ENCODE peak calls at places on chromosome 10, in six cellular contexts. X, S, G, R, V and W are unnamed samples. For H3K4me1, the result is how much of the 10 kb centered on the place peaks cover.

GRCh38 chr10:23294638-23295247 is 49.9 kb downstream of the C10orf67 start:
- DNase-seq in S (no peak), G (no peak), V (no peak), R (peak), X (peak), W (no peak)

GRCh38 chr10:12631216-12631615 is 281.9 kb downstream of the CAMK1D start:
- DNase-seq in G (no peak), S (no peak), R (peak), V (no peak), X (peak), W (no peak)

GRCh38 chr10:112768121-112768520 is 181.9 kb upstream of the TCF7L2 start:
- DNase-seq in V (no peak), G (no peak), R (no peak), X (no peak), S (no peak), W (no peak)

GRCh38 chr10:86317949-86318725 is 48.5 kb downstream of the GRID1 start:
- DNase-seq in G (no peak), R (no peak), S (peak), V (peak), X (no peak), W (peak)

GRCh38 chr10:102814456-102814871 is 22.7 kb downstream of the CYP17A1 start:
- DNase-seq in V (no peak), G (no peak), R (peak), S (no peak), X (no peak), W (no peak)

GRCh38 chr10:86177483-86178155 is 189.0 kb downstream of the GRID1 start:
- DNase-seq in V (no peak), S (no peak), X (no peak), R (no peak), G (no peak), W (no peak)

GRCh38 chr10:44292390-44293002 is 92.4 kb downstream of the CXCL12 start:
- DNase-seq in G (no peak), V (no peak), S (peak), R (no peak), X (no peak), W (peak)

GRCh38 chr10:9081253-9081652 is 1026.8 kb downstream of the GATA3 start:
- DNase-seq in X (no peak), R (no peak), S (peak), G (no peak), V (no peak), W (peak)

GRCh38 chr10:74058071-74058470 is 60.2 kb downstream of the VCL start:
- DNase-seq in V (no peak), S (no peak), X (no peak), R (no peak), G (no peak), W (no peak)

GRCh38 chr10:44030132-44030531 is 354.8 kb downstream of the CXCL12 start:
- DNase-seq in R (no peak), V (peak), X (no peak), S (peak), G (no peak), W (peak)

GRCh38 chr10:47031251-47031952 is 120.2 kb downstream of the PTPN20 start:
- DNase-seq in G (peak), X (no peak), V (peak), S (peak), R (no peak), W (peak)

GRCh38 chr10:126092806-126093205 is 196.4 kb downstream of the FANK1 start:
- DNase-seq in R (peak), X (no peak), G (no peak), V (no peak), S (no peak), W (no peak)
- H3K4me1 ChIP-seq in R (under half), X (under half), G (under half), V (under half), S (under half), W (under half)

GRCh38 chr10:132521041-132521465 is 16.5 kb upstream of the INPP5A start:
- DNase-seq in S (no peak), G (no peak), X (no peak), V (peak), R (no peak), W (peak)
- H3K4me1 ChIP-seq in S (under half), G (under half), X (under half), V (under half), R (under half), W (under half)

GRCh38 chr10:77508076-77508475 is 129.5 kb downstream of the KCNMA1 start:
- DNase-seq in V (no peak), R (no peak), X (no peak), S (no peak), G (no peak), W (no peak)

GRCh38 chr10:77506517-77506916 is 131.1 kb downstream of the KCNMA1 start:
- DNase-seq in V (no peak), X (no peak), R (peak), G (no peak), S (no peak), W (no peak)

GRCh38 chr10:77504870-77505257 is 132.7 kb downstream of the KCNMA1 start:
- DNase-seq in G (no peak), V (no peak), S (peak), X (peak), R (peak), W (peak)

GRCh38 chr10:77505431-77506334 is 131.9 kb downstream of the KCNMA1 start:
- DNase-seq in S (peak), R (peak), X (peak), V (no peak), G (no peak), W (no peak)

GRCh38 chr10:77507313-77507712 is 130.3 kb downstream of the KCNMA1 start:
- DNase-seq in S (no peak), R (no peak), G (no peak), X (peak), V (no peak), W (no peak)
- H3K4me1 ChIP-seq in S (under half), R (under half), G (under half), X (under half), V (under half), W (under half)

GRCh38 chr10:70514591-70514990 is 36.0 kb downstream of the PALD1 start:
- DNase-seq in X (no peak), R (no peak), G (no peak), V (no peak), S (no peak), W (no peak)

GRCh38 chr10:70515035-70515702 is 36.6 kb downstream of the PALD1 start:
- DNase-seq in R (no peak), G (peak), X (no peak), V (no peak), S (no peak), W (no peak)

GRCh38 chr10:70510904-70511303 is 32.3 kb downstream of the PALD1 start:
- DNase-seq in G (no peak), X (no peak), S (no peak), V (no peak), R (no peak), W (no peak)

GRCh38 chr10:70512149-70512611 is 33.6 kb downstream of the PALD1 start:
- DNase-seq in G (no peak), R (peak), X (peak), V (no peak), S (peak), W (no peak)

GRCh38 chr10:70513848-70514309 is 35.3 kb downstream of the PALD1 start:
- DNase-seq in G (no peak), V (no peak), R (no peak), S (no peak), X (no peak), W (peak)
- H3K4me1 ChIP-seq in G (under half), V (under half), R (under half), S (under half), X (under half), W (under half)

DNA sequence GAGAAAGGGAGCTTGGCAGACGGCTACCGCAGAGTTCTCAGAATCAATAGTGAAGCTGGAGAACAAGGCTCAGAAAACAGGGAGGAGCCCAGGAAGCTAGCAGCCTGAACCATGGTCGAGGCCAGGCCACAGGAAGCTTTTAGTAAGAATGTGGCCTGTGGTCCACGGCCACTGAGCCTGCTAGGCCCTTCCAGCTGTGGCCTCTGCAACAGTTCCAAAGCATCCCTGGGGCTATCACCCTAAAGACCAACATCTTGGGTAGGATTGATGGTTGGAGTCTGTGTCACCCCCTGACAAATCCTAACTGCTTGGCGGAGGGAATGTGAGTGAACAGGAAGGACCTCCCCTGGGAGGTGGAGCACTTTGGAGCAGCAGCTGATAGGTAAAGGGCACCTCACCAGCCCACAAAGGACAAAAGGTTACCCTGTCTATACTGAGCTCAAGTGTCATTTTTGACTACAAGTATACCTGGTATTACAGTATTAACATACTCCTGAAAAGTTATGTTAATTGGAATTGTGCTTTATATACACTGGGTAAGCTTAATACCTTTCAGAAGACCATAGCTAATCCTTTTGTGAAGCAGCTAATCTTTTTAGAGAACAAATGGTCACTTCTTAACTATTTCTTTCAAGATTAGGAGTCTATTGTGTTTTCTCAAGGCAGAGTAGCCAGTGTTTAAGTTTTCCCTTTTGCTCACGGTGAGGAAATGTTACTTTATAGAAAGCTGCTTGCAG is 18.7 kb downstream of the PTPRE start:
- DNase-seq in V (no peak), R (no peak), X (no peak), S (peak), G (no peak), W (no peak)
- H3K4me1 ChIP-seq in V (under half), R (under half), X (under half), S (under half), G (under half), W (under half)

GRCh38 chr10:7484456-7485266 is 73.8 kb upstream of the SFMBT2 start:
- DNase-seq in G (no peak), S (peak), X (no peak), V (no peak), R (no peak), W (no peak)

GRCh38 chr10:7481382-7481765 is 70.5 kb upstream of the SFMBT2 start:
- DNase-seq in X (no peak), G (no peak), R (no peak), S (no peak), V (no peak), W (no peak)

GRCh38 chr10:7485267-7485601 is 74.4 kb upstream of the SFMBT2 start:
- DNase-seq in G (no peak), V (no peak), R (no peak), X (no peak), S (no peak), W (no peak)

GRCh38 chr10:7482992-7483391 is 72.2 kb upstream of the SFMBT2 start:
- DNase-seq in V (no peak), S (no peak), X (no peak), R (no peak), G (no peak), W (no peak)

DNA sequence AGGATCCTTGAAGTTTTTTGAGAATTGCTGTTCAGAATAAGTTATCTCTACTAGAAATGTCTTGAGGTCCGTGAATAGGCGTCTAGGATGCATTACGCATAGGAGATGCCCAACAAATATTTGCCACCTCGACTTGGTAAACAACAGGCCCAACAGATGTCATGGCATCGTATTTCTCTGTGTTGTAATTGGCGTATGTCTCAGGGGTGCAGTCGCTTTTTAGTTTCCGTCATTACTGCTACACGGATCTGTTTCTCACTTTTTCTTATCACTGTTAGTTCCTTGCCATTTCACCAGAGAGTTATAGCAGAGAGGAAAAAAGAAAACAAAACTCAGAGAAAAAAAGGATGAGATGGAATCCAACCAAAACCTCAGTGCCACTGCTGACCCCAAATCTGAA is 73.0 kb upstream of the SFMBT2 start:
- DNase-seq in V (no peak), S (no peak), R (no peak), G (no peak), X (no peak), W (no peak)
- H3K4me1 ChIP-seq in V (under half), S (under half), R (under half), G (under half), X (under half), W (under half)

DNA sequence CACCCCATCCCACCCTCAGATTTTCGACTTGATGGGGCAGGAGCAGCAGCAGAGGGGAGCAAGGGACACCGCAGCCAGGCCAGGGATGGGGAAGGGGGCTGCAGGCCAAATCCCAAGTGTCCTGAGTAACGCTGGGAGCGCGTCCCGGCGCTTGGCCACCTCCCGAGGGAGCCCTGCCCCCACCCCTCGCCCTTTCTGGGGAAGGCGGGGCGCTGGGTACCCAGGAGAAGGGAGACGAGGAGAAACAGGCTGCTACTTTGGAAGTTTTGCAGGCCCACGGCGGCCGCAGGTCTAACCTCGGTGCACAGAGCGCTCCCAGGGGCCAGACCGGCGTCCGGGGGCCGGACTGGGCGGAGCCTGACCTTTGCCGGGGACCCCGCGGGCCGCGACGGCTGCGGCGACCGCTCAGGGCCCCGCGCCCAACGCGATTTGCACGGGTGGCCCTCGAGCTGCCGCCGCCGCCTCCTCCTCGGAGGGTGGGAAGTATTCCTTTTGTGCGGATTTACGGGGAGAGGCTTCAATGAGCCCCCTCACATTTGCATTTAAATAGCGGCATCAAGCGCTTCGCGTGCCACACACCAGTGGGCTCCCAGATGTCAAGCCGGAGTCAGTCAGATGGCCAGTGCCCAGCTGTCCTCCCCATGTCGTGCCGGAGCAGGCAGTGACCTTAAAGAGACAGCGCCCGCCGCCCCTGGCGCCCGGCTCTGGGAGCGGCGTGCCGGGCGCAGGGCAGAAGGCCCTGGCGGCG is 2.9 kb upstream of the EBF3 start:
- DNase-seq in V (peak), S (no peak), R (no peak), G (peak), X (no peak), W (peak)
- H3K4me1 ChIP-seq in V (under half), S (under half), R (under half), G (under half), X (under half), W (under half)

GRCh38 chr10:68879628-68880027 is 21.5 kb upstream of the DDX50 start:
- DNase-seq in S (no peak), R (no peak), V (no peak), G (no peak), X (no peak), W (no peak)

GRCh38 chr10:68876919-68877250 is 24.2 kb upstream of the DDX50 start:
- DNase-seq in R (no peak), X (no peak), V (no peak), S (no peak), G (no peak), W (no peak)

GRCh38 chr10:68878463-68878862 is 22.7 kb upstream of the DDX50 start:
- DNase-seq in X (no peak), G (no peak), R (no peak), S (no peak), V (no peak), W (no peak)

GRCh38 chr10:68877482-68877881 is 23.6 kb upstream of the DDX50 start:
- DNase-seq in G (no peak), V (no peak), X (no peak), R (no peak), S (no peak), W (peak)

DNA sequence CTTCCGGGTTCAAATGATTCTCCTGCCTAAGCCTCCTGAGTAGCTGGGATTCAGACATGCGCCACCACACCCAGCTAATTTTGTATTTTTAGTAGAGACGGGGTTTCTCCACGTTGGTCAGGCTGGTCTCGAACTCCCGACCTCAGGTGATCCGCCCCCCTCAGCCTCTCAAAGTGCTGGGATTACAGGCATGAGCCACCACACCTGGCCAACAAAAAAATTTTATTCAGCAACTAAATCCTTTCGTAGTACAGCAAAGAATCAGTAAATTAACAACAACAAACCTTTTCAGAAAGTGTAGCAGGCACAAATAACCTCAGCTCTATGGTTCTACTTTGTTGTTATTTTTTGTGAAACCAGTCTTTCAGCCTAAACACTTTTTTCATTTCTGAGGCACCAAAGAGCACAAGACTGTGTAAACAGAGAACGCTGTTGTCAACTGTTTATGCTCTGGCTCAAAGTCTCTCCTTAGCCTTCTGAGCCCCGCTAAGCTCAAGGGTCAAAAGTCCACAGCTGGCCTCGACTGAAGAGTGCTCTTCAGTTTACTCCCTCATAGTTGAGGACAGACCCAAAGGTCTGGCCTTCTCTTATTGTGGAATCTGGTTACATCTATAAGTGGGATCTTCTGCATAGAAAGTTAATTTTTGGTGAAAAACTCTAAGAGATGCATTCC is 24.7 kb upstream of the DDX50 start:
- DNase-seq in S (no peak), R (peak), V (no peak), X (peak), G (no peak), W (no peak)
- H3K4me1 ChIP-seq in S (under half), R (under half), V (under half), X (under half), G (under half), W (under half)

DNA sequence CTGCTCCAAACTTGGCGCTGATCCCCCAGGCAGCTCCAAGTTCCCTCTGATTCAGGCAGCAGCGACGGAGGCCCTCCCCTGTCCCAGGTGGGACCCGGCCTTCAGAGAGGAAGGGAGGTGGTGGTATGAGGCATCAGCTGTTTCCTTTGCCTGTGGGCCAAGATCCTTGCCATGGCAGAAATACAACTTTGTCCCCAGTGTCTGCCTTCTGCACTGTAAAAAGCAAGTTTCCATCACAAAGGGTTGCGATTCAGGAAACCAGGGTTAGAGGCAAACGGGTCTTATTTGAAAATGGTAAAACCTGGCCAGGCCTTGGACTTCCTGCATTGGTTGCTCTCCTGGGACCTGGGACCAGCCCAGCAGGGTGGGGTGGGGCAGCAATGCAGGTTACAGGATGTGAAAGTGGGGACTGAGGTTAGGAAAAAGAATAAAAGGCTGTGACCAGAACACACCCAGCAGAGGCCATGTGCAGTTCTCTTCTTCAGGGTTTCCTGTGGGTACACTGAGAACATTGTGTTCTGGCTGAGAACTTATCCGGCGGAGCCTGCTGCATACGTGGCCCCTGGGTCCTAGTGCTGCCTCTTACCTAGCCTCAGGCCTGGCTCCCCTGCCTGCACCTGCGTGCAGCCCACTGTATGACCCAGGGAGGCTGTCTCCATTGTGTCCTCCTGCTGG is 25.1 kb upstream of the DDIT4 start:
- DNase-seq in X (peak), G (peak), S (peak), R (no peak), V (peak), W (peak)
- H3K4me1 ChIP-seq in X (half or more), G (half or more), S (under half), R (under half), V (under half), W (under half)